ENCODE peak calls at places on chromosomes 7 and 10, in four cellular contexts. One of them, this sample, is unnamed.

GRCh38 chr10:119191881-119192280 is 13.3 kb upstream of the PRDX3 start:
- DNase-seq in IMR-90: no peak
- DNase-seq in brain microvascular endothelial cell: no peak
- DNase-seq in colonic mucosa: no peak
- DNase-seq in this sample: no peak

GRCh38 chr10:82377608-82378007 is 502.6 kb downstream of the NRG3 start:
- DNase-seq in IMR-90: no peak
- DNase-seq in brain microvascular endothelial cell: peak
- DNase-seq in colonic mucosa: no peak
- DNase-seq in this sample: peak

GRCh38 chr7:107874605-107875446 is 16.2 kb upstream of the DLD start:
- DNase-seq in IMR-90: peak
- DNase-seq in brain microvascular endothelial cell: peak
- DNase-seq in colonic mucosa: peak
- DNase-seq in this sample: peak

GRCh38 chr10:49761789-49762565 is at the start of gene OGDHL:
- DNase-seq in IMR-90: peak
- DNase-seq in brain microvascular endothelial cell: peak
- DNase-seq in colonic mucosa: peak
- DNase-seq in this sample: peak

GRCh38 chr7:98119257-98119918 is 12.7 kb downstream of the LMTK2 start:
- DNase-seq in IMR-90: peak
- DNase-seq in brain microvascular endothelial cell: peak
- DNase-seq in colonic mucosa: no peak
- DNase-seq in this sample: peak

GRCh38 chr7:79982151-79982770 is 152.4 kb upstream of the GNAI1 start:
- DNase-seq in IMR-90: peak
- DNase-seq in brain microvascular endothelial cell: peak
- DNase-seq in colonic mucosa: no peak
- DNase-seq in this sample: peak

GRCh38 chr7:91826377-91826776 is 54.1 kb downstream of the MTERF1 start:
- DNase-seq in IMR-90: peak
- DNase-seq in brain microvascular endothelial cell: no peak
- DNase-seq in colonic mucosa: no peak
- DNase-seq in this sample: no peak

GRCh38 chr10:18610517-18610916 is 40.9 kb downstream of the NSUN6 start:
- DNase-seq in IMR-90: peak
- DNase-seq in brain microvascular endothelial cell: peak
- DNase-seq in colonic mucosa: peak
- DNase-seq in this sample: peak

GRCh38 chr7:25391295-25391861 is 163.1 kb upstream of the NPVF start:
- DNase-seq in IMR-90: peak
- DNase-seq in brain microvascular endothelial cell: peak
- DNase-seq in colonic mucosa: no peak
- DNase-seq in this sample: peak

GRCh38 chr7:42645906-42646305 is 266.0 kb downstream of the C7orf25 start:
- DNase-seq in IMR-90: no peak
- DNase-seq in brain microvascular endothelial cell: no peak
- DNase-seq in colonic mucosa: no peak
- DNase-seq in this sample: peak

GRCh38 chr7:240887-241421 is 48.6 kb downstream of the FAM20C start:
- DNase-seq in IMR-90: no peak
- DNase-seq in brain microvascular endothelial cell: no peak
- DNase-seq in colonic mucosa: no peak
- DNase-seq in this sample: no peak

GRCh38 chr10:8975535-8975934 is 921.0 kb downstream of the GATA3 start:
- DNase-seq in IMR-90: no peak
- DNase-seq in brain microvascular endothelial cell: no peak
- DNase-seq in colonic mucosa: no peak
- DNase-seq in this sample: no peak

GRCh38 chr10:97508342-97508741 is 9.6 kb downstream of the UBTD1 start:
- DNase-seq in IMR-90: peak
- DNase-seq in brain microvascular endothelial cell: peak
- DNase-seq in colonic mucosa: no peak
- DNase-seq in this sample: peak

GRCh38 chr7:111642373-111642772 is 80.1 kb upstream of the IMMP2L start:
- DNase-seq in IMR-90: no peak
- DNase-seq in brain microvascular endothelial cell: no peak
- DNase-seq in colonic mucosa: no peak
- DNase-seq in this sample: no peak

GRCh38 chr10:132118366-132118765 is 52.6 kb downstream of the JAKMIP3 start:
- DNase-seq in IMR-90: no peak
- DNase-seq in brain microvascular endothelial cell: no peak
- DNase-seq in colonic mucosa: no peak
- DNase-seq in this sample: no peak

GRCh38 chr10:88926484-88927249 is 25.9 kb downstream of the ACTA2 start:
- DNase-seq in IMR-90: peak
- DNase-seq in brain microvascular endothelial cell: peak
- DNase-seq in colonic mucosa: no peak
- DNase-seq in this sample: peak

GRCh38 chr7:26199301-26200112 is 1.0 kb downstream of the HNRNPA2B1 start:
- DNase-seq in IMR-90: peak
- DNase-seq in brain microvascular endothelial cell: no peak
- DNase-seq in colonic mucosa: peak
- DNase-seq in this sample: peak

GRCh38 chr10:128854965-128855364 is 612.1 kb upstream of the MGMT start:
- DNase-seq in IMR-90: no peak
- DNase-seq in brain microvascular endothelial cell: no peak
- DNase-seq in colonic mucosa: peak
- DNase-seq in this sample: peak

GRCh38 chr10:131205556-131205955 is 106.0 kb downstream of the TCERG1L start:
- DNase-seq in IMR-90: no peak
- DNase-seq in brain microvascular endothelial cell: no peak
- DNase-seq in colonic mucosa: no peak
- DNase-seq in this sample: no peak

GRCh38 chr10:125060851-125061556 is 99.4 kb downstream of the CTBP2 start:
- DNase-seq in IMR-90: peak
- DNase-seq in brain microvascular endothelial cell: peak
- DNase-seq in colonic mucosa: peak
- DNase-seq in this sample: peak

GRCh38 chr7:26087321-26088091 is 64.5 kb upstream of the NFE2L3 start:
- DNase-seq in IMR-90: no peak
- DNase-seq in brain microvascular endothelial cell: no peak
- DNase-seq in colonic mucosa: no peak
- DNase-seq in this sample: no peak

GRCh38 chr7:14483663-14484062 is 418.9 kb downstream of the DGKB start:
- DNase-seq in IMR-90: no peak
- DNase-seq in brain microvascular endothelial cell: no peak
- DNase-seq in colonic mucosa: no peak
- DNase-seq in this sample: no peak

GRCh38 chr10:101902032-101902799 is 58.6 kb upstream of the KCNIP2 start:
- DNase-seq in IMR-90: no peak
- DNase-seq in brain microvascular endothelial cell: no peak
- DNase-seq in colonic mucosa: no peak
- DNase-seq in this sample: no peak

GRCh38 chr7:2943851-2944601 is 99.6 kb downstream of the CARD11 start:
- DNase-seq in IMR-90: no peak
- DNase-seq in brain microvascular endothelial cell: no peak
- DNase-seq in colonic mucosa: no peak
- DNase-seq in this sample: no peak

GRCh38 chr7:130721486-130722277 is 12.3 kb downstream of the KLF14 start:
- DNase-seq in IMR-90: peak
- DNase-seq in brain microvascular endothelial cell: peak
- DNase-seq in colonic mucosa: peak
- DNase-seq in this sample: peak

GRCh38 chr7:43878867-43879266 is 9.6 kb upstream of the MRPS24 start:
- DNase-seq in IMR-90: peak
- DNase-seq in brain microvascular endothelial cell: peak
- DNase-seq in colonic mucosa: no peak
- DNase-seq in this sample: peak

GRCh38 chr7:139666501-139666900 is 111.3 kb downstream of the HIPK2 start:
- DNase-seq in IMR-90: no peak
- DNase-seq in brain microvascular endothelial cell: no peak
- DNase-seq in colonic mucosa: no peak
- DNase-seq in this sample: no peak

GRCh38 chr7:126370038-126370668 is 882.6 kb downstream of the GRM8 start:
- DNase-seq in IMR-90: no peak
- DNase-seq in brain microvascular endothelial cell: no peak
- DNase-seq in colonic mucosa: no peak
- DNase-seq in this sample: no peak

GRCh38 chr7:141074162-141074989 is 512 bp downstream of the TMEM178B start:
- DNase-seq in IMR-90: no peak
- DNase-seq in brain microvascular endothelial cell: no peak
- DNase-seq in colonic mucosa: no peak
- DNase-seq in this sample: no peak

GRCh38 chr10:86970152-86970886 is 2.0 kb downstream of the ADIRF start:
- DNase-seq in IMR-90: peak
- DNase-seq in brain microvascular endothelial cell: no peak
- DNase-seq in colonic mucosa: peak
- DNase-seq in this sample: no peak

GRCh38 chr10:60870803-60871202 is 73.2 kb downstream of the RHOBTB1 start:
- DNase-seq in IMR-90: no peak
- DNase-seq in brain microvascular endothelial cell: no peak
- DNase-seq in colonic mucosa: no peak
- DNase-seq in this sample: no peak

GRCh38 chr7:79984210-79984609 is 150.4 kb upstream of the GNAI1 start:
- DNase-seq in IMR-90: peak
- DNase-seq in brain microvascular endothelial cell: no peak
- DNase-seq in colonic mucosa: no peak
- DNase-seq in this sample: peak

GRCh38 chr10:4538016-4538415 is 288.0 kb upstream of the AKR1E2 start:
- DNase-seq in IMR-90: no peak
- DNase-seq in brain microvascular endothelial cell: no peak
- DNase-seq in colonic mucosa: no peak
- DNase-seq in this sample: no peak

GRCh38 chr7:154911862-154912261 is 91.1 kb downstream of the PAXIP1 start:
- DNase-seq in IMR-90: no peak
- DNase-seq in brain microvascular endothelial cell: no peak
- DNase-seq in colonic mucosa: no peak
- DNase-seq in this sample: no peak

GRCh38 chr7:92797693-92798092 is 38.7 kb downstream of the CDK6 start:
- DNase-seq in IMR-90: peak
- DNase-seq in brain microvascular endothelial cell: no peak
- DNase-seq in colonic mucosa: no peak
- DNase-seq in this sample: peak

GRCh38 chr10:5252177-5253037 is 55.8 kb downstream of the AKR1C4 start:
- DNase-seq in IMR-90: peak
- DNase-seq in brain microvascular endothelial cell: no peak
- DNase-seq in colonic mucosa: no peak
- DNase-seq in this sample: peak

DNA sequence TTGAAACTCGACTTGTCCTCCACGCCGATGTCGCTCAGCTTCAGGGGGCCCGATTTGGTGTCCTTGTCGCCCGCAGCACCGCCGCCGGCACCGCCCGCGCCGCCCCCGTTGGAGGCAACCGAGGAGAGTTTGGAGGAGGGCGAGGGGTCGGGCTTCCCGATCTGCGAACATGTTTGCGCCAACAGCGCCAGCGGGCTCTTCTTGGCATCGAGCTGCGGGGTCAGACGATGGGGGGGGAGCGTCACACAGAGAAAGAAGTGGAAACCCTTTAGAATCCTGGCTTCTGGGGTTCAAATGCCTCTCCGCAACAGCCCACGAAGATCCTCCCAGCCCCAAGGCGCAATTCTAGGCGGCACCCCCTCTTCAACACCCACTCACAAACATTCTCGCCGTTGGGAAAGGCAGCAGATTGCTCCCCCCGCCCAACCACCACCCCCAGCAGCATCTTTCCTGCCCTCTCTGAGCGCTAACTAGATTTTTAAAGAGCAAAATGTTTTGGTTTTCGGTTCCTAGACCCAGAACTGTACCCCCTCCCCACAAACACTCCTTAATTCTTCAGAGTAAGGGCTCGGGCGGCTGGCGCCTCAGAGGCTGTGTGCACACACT is 1.3 kb downstream of the ZNF503 start:
- DNase-seq in IMR-90: no peak
- DNase-seq in brain microvascular endothelial cell: no peak
- DNase-seq in colonic mucosa: no peak
- DNase-seq in this sample: no peak
- TF ChIP-seq CTCF in IMR-90: no peak
- TF ChIP-seq CTCF in brain microvascular endothelial cell: no peak
- TF ChIP-seq CTCF in colonic mucosa: no peak
- TF ChIP-seq CTCF in this sample: no peak

GRCh38 chr7:128959296-128959695 is 21.6 kb downstream of the IRF5 start:
- DNase-seq in IMR-90: no peak
- DNase-seq in brain microvascular endothelial cell: no peak
- DNase-seq in colonic mucosa: no peak
- DNase-seq in this sample: no peak

GRCh38 chr7:128961030-128961659 is 23.4 kb downstream of the IRF5 start:
- DNase-seq in IMR-90: no peak
- DNase-seq in brain microvascular endothelial cell: no peak
- DNase-seq in colonic mucosa: no peak
- DNase-seq in this sample: no peak

GRCh38 chr7:128957613-128958012 is 19.9 kb downstream of the IRF5 start:
- DNase-seq in IMR-90: no peak
- DNase-seq in brain microvascular endothelial cell: no peak
- DNase-seq in colonic mucosa: no peak
- DNase-seq in this sample: no peak

GRCh38 chr7:128963327-128963757 is 25.6 kb downstream of the IRF5 start:
- DNase-seq in IMR-90: peak
- DNase-seq in brain microvascular endothelial cell: peak
- DNase-seq in colonic mucosa: no peak
- DNase-seq in this sample: peak

DNA sequence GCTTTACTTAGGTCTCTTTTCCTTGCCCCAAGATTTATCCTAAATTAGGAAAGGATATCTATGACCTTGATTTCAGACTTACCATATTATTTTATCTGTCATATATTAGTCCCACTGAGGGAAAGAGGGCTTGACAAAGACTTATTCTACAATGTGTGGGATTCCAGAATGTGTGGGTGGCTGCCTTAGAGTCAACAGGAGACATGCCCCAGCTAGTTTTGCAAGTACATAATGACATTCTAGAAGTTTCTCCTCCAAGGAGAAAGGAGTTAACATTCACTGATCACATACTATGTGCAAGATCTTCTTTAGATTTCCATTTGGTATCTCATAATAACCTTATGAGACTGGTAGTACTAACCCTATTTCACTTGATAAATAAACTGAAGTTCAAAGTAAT is 25.1 kb downstream of the IRF5 start:
- DNase-seq in IMR-90: no peak
- DNase-seq in brain microvascular endothelial cell: no peak
- DNase-seq in colonic mucosa: no peak
- DNase-seq in this sample: peak
- H3K4me3 ChIP-seq in IMR-90: no peak
- H3K4me3 ChIP-seq in brain microvascular endothelial cell: no peak
- H3K4me3 ChIP-seq in colonic mucosa: no peak
- H3K4me3 ChIP-seq in this sample: no peak

GRCh38 chr10:59611048-59611447 is 98.6 kb downstream of the SLC16A9 start:
- DNase-seq in IMR-90: no peak
- DNase-seq in brain microvascular endothelial cell: no peak
- DNase-seq in colonic mucosa: no peak
- DNase-seq in this sample: no peak
- TF ChIP-seq CTCF in IMR-90: no peak
- TF ChIP-seq CTCF in brain microvascular endothelial cell: no peak
- TF ChIP-seq CTCF in colonic mucosa: no peak
- TF ChIP-seq CTCF in this sample: no peak

DNA sequence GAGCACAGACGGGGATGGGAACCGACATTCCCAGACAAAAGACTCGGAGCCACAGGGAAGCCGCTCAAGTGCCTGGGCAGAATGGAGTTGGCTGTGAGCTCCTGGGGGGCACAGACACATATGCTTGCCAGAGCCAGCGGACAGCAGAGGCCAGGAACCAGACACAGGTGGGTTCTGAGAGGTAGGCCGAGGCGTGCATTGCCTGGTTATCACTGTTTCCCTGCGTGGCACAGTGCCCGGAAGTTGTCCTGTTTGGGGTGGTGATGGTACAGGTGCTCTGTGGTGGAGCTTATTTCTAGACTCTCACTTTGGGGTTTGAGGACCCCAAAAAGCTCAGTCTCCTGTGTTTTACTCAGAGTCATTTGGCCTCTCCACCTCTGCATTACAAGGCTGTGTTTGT is 2.5 kb downstream of the PALD1 start:
- DNase-seq in IMR-90: no peak
- DNase-seq in brain microvascular endothelial cell: no peak
- DNase-seq in colonic mucosa: no peak
- DNase-seq in this sample: no peak
- H3K4me3 ChIP-seq in IMR-90: no peak
- H3K4me3 ChIP-seq in brain microvascular endothelial cell: no peak
- H3K4me3 ChIP-seq in colonic mucosa: no peak
- H3K4me3 ChIP-seq in this sample: no peak